ENCODE peak calls at places on chromosomes 3 and 15, in seven cellular contexts. One of them, this sample, is unnamed.

GRCh38 chr15:66880380-66881155 is 178.5 kb downstream of the SMAD6 start:
- DNase-seq in stimulated activated CD4-positive, alpha-beta T cell treated with anti-CD3 and anti-CD28 coated beads, Interleukin-4, amount 100 ng/mL, for 1 hour: no peak
- DNase-seq in heart right ventricle: no peak
- DNase-seq in pulmonary artery endothelial cell: no peak
- DNase-seq in nephron progenitor cell: no peak
- DNase-seq in posterior cingulate gyrus: no peak
- DNase-seq in breast epithelium: no peak
- DNase-seq in this sample: no peak

GRCh38 chr3:146834917-146835316 is 229.8 kb upstream of the PLSCR5 start:
- DNase-seq in stimulated activated CD4-positive, alpha-beta T cell treated with anti-CD3 and anti-CD28 coated beads, Interleukin-4, amount 100 ng/mL, for 1 hour: no peak
- DNase-seq in heart right ventricle: no peak
- DNase-seq in pulmonary artery endothelial cell: no peak
- DNase-seq in nephron progenitor cell: no peak
- DNase-seq in posterior cingulate gyrus: no peak
- DNase-seq in breast epithelium: no peak
- DNase-seq in this sample: no peak

GRCh38 chr3:194300392-194300758 is 50.8 kb downstream of the CPN2 start:
- DNase-seq in stimulated activated CD4-positive, alpha-beta T cell treated with anti-CD3 and anti-CD28 coated beads, Interleukin-4, amount 100 ng/mL, for 1 hour: no peak
- DNase-seq in heart right ventricle: peak; percentile 87
- DNase-seq in pulmonary artery endothelial cell: no peak
- DNase-seq in nephron progenitor cell: peak; percentile 63
- DNase-seq in posterior cingulate gyrus: no peak
- DNase-seq in breast epithelium: peak; percentile 87
- DNase-seq in this sample: no peak

GRCh38 chr3:134486577-134487041 is 752 bp downstream of the CEP63 start:
- DNase-seq in stimulated activated CD4-positive, alpha-beta T cell treated with anti-CD3 and anti-CD28 coated beads, Interleukin-4, amount 100 ng/mL, for 1 hour: no peak
- DNase-seq in heart right ventricle: no peak
- DNase-seq in pulmonary artery endothelial cell: no peak
- DNase-seq in nephron progenitor cell: no peak
- DNase-seq in posterior cingulate gyrus: no peak
- DNase-seq in breast epithelium: no peak
- DNase-seq in this sample: peak; percentile 35

GRCh38 chr15:48541659-48542334 is 103.7 kb downstream of the FBN1 start:
- DNase-seq in stimulated activated CD4-positive, alpha-beta T cell treated with anti-CD3 and anti-CD28 coated beads, Interleukin-4, amount 100 ng/mL, for 1 hour: no peak
- DNase-seq in heart right ventricle: peak; percentile 18
- DNase-seq in pulmonary artery endothelial cell: no peak
- DNase-seq in nephron progenitor cell: no peak
- DNase-seq in posterior cingulate gyrus: no peak
- DNase-seq in breast epithelium: no peak
- DNase-seq in this sample: peak; percentile 69

GRCh38 chr3:53970656-53971055 is 79.0 kb upstream of the SELENOK start:
- DNase-seq in stimulated activated CD4-positive, alpha-beta T cell treated with anti-CD3 and anti-CD28 coated beads, Interleukin-4, amount 100 ng/mL, for 1 hour: no peak
- DNase-seq in heart right ventricle: no peak
- DNase-seq in pulmonary artery endothelial cell: no peak
- DNase-seq in nephron progenitor cell: peak; percentile 41
- DNase-seq in posterior cingulate gyrus: no peak
- DNase-seq in breast epithelium: no peak
- DNase-seq in this sample: no peak

GRCh38 chr3:13248640-13249039 is 171.5 kb downstream of the NUP210 start:
- DNase-seq in stimulated activated CD4-positive, alpha-beta T cell treated with anti-CD3 and anti-CD28 coated beads, Interleukin-4, amount 100 ng/mL, for 1 hour: no peak
- DNase-seq in heart right ventricle: no peak
- DNase-seq in pulmonary artery endothelial cell: no peak
- DNase-seq in nephron progenitor cell: no peak
- DNase-seq in posterior cingulate gyrus: no peak
- DNase-seq in breast epithelium: no peak
- DNase-seq in this sample: no peak

GRCh38 chr3:189132125-189132744 is 39.5 kb upstream of the TPRG1 start:
- DNase-seq in stimulated activated CD4-positive, alpha-beta T cell treated with anti-CD3 and anti-CD28 coated beads, Interleukin-4, amount 100 ng/mL, for 1 hour: peak; percentile 69
- DNase-seq in heart right ventricle: peak; percentile 31
- DNase-seq in pulmonary artery endothelial cell: peak; percentile 58
- DNase-seq in nephron progenitor cell: no peak
- DNase-seq in posterior cingulate gyrus: no peak
- DNase-seq in breast epithelium: no peak
- DNase-seq in this sample: peak; percentile 73

GRCh38 chr15:101276501-101277037 is 716 bp downstream of the SELENOS start:
- DNase-seq in stimulated activated CD4-positive, alpha-beta T cell treated with anti-CD3 and anti-CD28 coated beads, Interleukin-4, amount 100 ng/mL, for 1 hour: no peak
- DNase-seq in heart right ventricle: no peak
- DNase-seq in pulmonary artery endothelial cell: no peak
- DNase-seq in nephron progenitor cell: no peak
- DNase-seq in posterior cingulate gyrus: no peak
- DNase-seq in breast epithelium: no peak
- DNase-seq in this sample: peak; percentile 84

This sample was measured in GM12865.